ENCODE peak calls at places on chromosomes 12 and 14, in eight cellular contexts. T, N, B, G, K, M, A and U are unnamed samples.

GRCh38 chr14:96897184-96897583 is 100.0 kb downstream of the VRK1 start:
- DNase-seq in T (no peak), N (no peak), B (no peak), G (no peak), K (no peak), M (no peak), A (no peak), U (no peak)

GRCh38 chr12:67161322-67161918 is 107.7 kb upstream of the CAND1 start:
- DNase-seq in T (peak; percentile 3), N (peak; percentile 34), B (no peak), G (peak; percentile 51), K (no peak), M (no peak), A (peak; percentile 8), U (peak; percentile 3)

GRCh38 chr12:120790114-120790513 is 64.5 kb downstream of the ACADS start:
- DNase-seq in T (no peak), N (no peak), B (no peak), G (no peak), K (no peak), M (no peak), A (no peak), U (no peak)

GRCh38 chr12:88993655-88994054 is 358.6 kb downstream of the DUSP6 start:
- DNase-seq in T (no peak), N (no peak), B (no peak), G (peak; percentile 69), K (no peak), M (peak; percentile 4), A (no peak), U (no peak)

GRCh38 chr12:51077930-51078329 is 5.5 kb downstream of the CSRNP2 start:
- DNase-seq in T (no peak), N (no peak), B (no peak), G (no peak), K (no peak), M (no peak), A (no peak), U (no peak)

GRCh38 chr14:69716483-69717187 is 50.3 kb upstream of the SRSF5 start:
- DNase-seq in T (no peak), N (no peak), B (no peak), G (no peak), K (peak; percentile 72), M (peak; percentile 71), A (no peak), U (peak; percentile 10)

GRCh38 chr14:54362089-54362504 is 34.7 kb upstream of the CDKN3 start:
- DNase-seq in T (no peak), N (no peak), B (no peak), G (no peak), K (no peak), M (no peak), A (no peak), U (no peak)

GRCh38 chr14:103257211-103257962 is 76.7 kb upstream of the EIF5 start:
- DNase-seq in T (no peak), N (no peak), B (no peak), G (peak; percentile 63), K (no peak), M (peak; percentile 11), A (no peak), U (no peak)

GRCh38 chr12:93911436-93911835 is 234.3 kb downstream of the CRADD start:
- DNase-seq in T (no peak), N (no peak), B (no peak), G (no peak), K (no peak), M (no peak), A (no peak), U (no peak)